ENCODE peak calls at places on chromosome 1, in five cellular contexts. Q, H, P, R and I are unnamed samples.

GRCh38 chr1:241747992-241748391 is 95.9 kb downstream of the WDR64 start:
- DNase-seq in Q (no peak), H (no peak), P (no peak), R (no peak), I (no peak)

GRCh38 chr1:208200116-208200515 is 44.1 kb downstream of the PLXNA2 start:
- DNase-seq in Q (no peak), H (no peak), P (no peak), R (no peak), I (no peak)

GRCh38 chr1:184801503-184801902 is 46.8 kb upstream of the EDEM3 start:
- DNase-seq in Q (no peak), H (no peak), P (no peak), R (no peak), I (no peak)

GRCh38 chr1:195608883-195609282 is 999.4 kb downstream of the KCNT2 start:
- DNase-seq in Q (no peak), H (no peak), P (no peak), R (no peak), I (no peak)

GRCh38 chr1:234589064-234589765 is 20.8 kb downstream of the IRF2BP2 start:
- DNase-seq in Q (no peak), H (no peak), P (no peak), R (no peak), I (no peak)

GRCh38 chr1:234258071-234258470 is 115.2 kb upstream of the COA6 start:
- DNase-seq in Q (no peak), H (no peak), P (no peak), R (no peak), I (no peak)

GRCh38 chr1:203662821-203663220 is 36.2 kb downstream of the ATP2B4 start:
- DNase-seq in Q (no peak), H (no peak), P (no peak), R (no peak), I (no peak)

GRCh38 chr1:203325004-203325417 is 19.7 kb downstream of the BTG2 start:
- DNase-seq in Q (peak), H (no peak), P (no peak), R (no peak), I (no peak)

GRCh38 chr1:95207223-95207935 is 26.6 kb upstream of the RWDD3 start:
- DNase-seq in Q (no peak), H (no peak), P (no peak), R (no peak), I (no peak)

GRCh38 chr1:112251766-112252506 is 144.1 kb upstream of the CTTNBP2NL start:
- DNase-seq in Q (no peak), H (no peak), P (no peak), R (no peak), I (no peak)

GRCh38 chr1:12640237-12640957 is 3.5 kb upstream of the AADACL4 start:
- DNase-seq in Q (no peak), H (no peak), P (no peak), R (no peak), I (no peak)

GRCh38 chr1:158028956-158029355 is 35.5 kb downstream of the KIRREL1 start:
- DNase-seq in Q (no peak), H (no peak), P (no peak), R (no peak), I (no peak)

GRCh38 chr1:165844933-165845332 is 17.5 kb downstream of the UCK2 start:
- DNase-seq in Q (no peak), H (no peak), P (no peak), R (no peak), I (no peak)

GRCh38 chr1:112925015-112925414 is 31.0 kb downstream of the SLC16A1 start:
- DNase-seq in Q (no peak), H (no peak), P (no peak), R (no peak), I (no peak)

GRCh38 chr1:25599969-25600610 is 16.5 kb upstream of the MAN1C1 start:
- DNase-seq in Q (no peak), H (no peak), P (no peak), R (no peak), I (no peak)

GRCh38 chr1:42947965-42948732 is 10.5 kb downstream of the SLC2A1 start:
- DNase-seq in Q (no peak), H (no peak), P (no peak), R (no peak), I (no peak)

GRCh38 chr1:26225033-26225831 is 8.8 kb upstream of the CEP85 start:
- DNase-seq in Q (peak), H (peak), P (no peak), R (peak), I (peak)

GRCh38 chr1:33876970-33877680 is 13.2 kb downstream of the HMGB4 start:
- DNase-seq in Q (no peak), H (peak), P (no peak), R (no peak), I (no peak)

GRCh38 chr1:5917591-5918274 is 74.5 kb downstream of the NPHP4 start:
- DNase-seq in Q (no peak), H (no peak), P (no peak), R (no peak), I (no peak)

GRCh38 chr1:22579541-22580155 is 16.4 kb downstream of the EPHA8 start:
- DNase-seq in Q (no peak), H (no peak), P (no peak), R (no peak), I (no peak)

GRCh38 chr1:116808476-116809180 is 54.4 kb downstream of the CD2 start:
- DNase-seq in Q (no peak), H (no peak), P (no peak), R (no peak), I (no peak)

GRCh38 chr1:31793086-31793485 is 22.7 kb downstream of the SPOCD1 start:
- DNase-seq in Q (no peak), H (peak), P (no peak), R (peak), I (no peak)

GRCh38 chr1:150626150-150626549 is 3.3 kb downstream of the ENSA start:
- DNase-seq in Q (no peak), H (peak), P (no peak), R (no peak), I (no peak)

GRCh38 chr1:20634594-20635084 is 1.4 kb downstream of the PINK1 start:
- DNase-seq in Q (peak), H (no peak), P (no peak), R (peak), I (peak)

GRCh38 chr1:177669161-177669560 is 300.7 kb downstream of the SEC16B start:
- DNase-seq in Q (no peak), H (no peak), P (no peak), R (no peak), I (no peak)

GRCh38 chr1:39360726-39361125 is 130.7 kb upstream of the BMP8A start:
- DNase-seq in Q (no peak), H (no peak), P (no peak), R (no peak), I (peak)

GRCh38 chr1:247614625-247615024 is 9.2 kb downstream of the OR2G3 start:
- DNase-seq in Q (no peak), H (no peak), P (no peak), R (no peak), I (no peak)

GRCh38 chr1:17919525-17920439 is 164.6 kb downstream of the ACTL8 start:
- DNase-seq in Q (peak), H (peak), P (peak), R (no peak), I (peak)

GRCh38 chr1:164588388-164589341 is 29.7 kb downstream of the PBX1 start:
- DNase-seq in Q (peak), H (peak), P (no peak), R (no peak), I (peak)

GRCh38 chr1:22712502-22713271 is 2.0 kb downstream of the EPHB2 start:
- DNase-seq in Q (no peak), H (no peak), P (no peak), R (no peak), I (no peak)

GRCh38 chr1:19628879-19629278 is 15.2 kb upstream of the NBL1 start:
- DNase-seq in Q (no peak), H (no peak), P (no peak), R (no peak), I (no peak)

GRCh38 chr1:248904437-248905216 is 1.4 kb upstream of the PGBD2 start:
- DNase-seq in Q (no peak), H (no peak), P (no peak), R (no peak), I (no peak)

GRCh38 chr1:171817511-171818265 is 23.6 kb upstream of the DNM3 start:
- DNase-seq in Q (no peak), H (no peak), P (peak), R (no peak), I (no peak)

GRCh38 chr1:9284061-9284460 is 8.6 kb upstream of the SPSB1 start:
- DNase-seq in Q (no peak), H (no peak), P (no peak), R (no peak), I (no peak)